ENCODE peak calls at places on chromosome 17, in six cellular contexts. Z, U, S, O, W and B are unnamed samples.

GRCh38 chr17:31061678-31062077 is 33.1 kb upstream of the NF1 start:
- DNase-seq in Z (no peak), U (no peak), S (no peak), O (no peak), W (peak), B (no peak)

GRCh38 chr17:74369221-74369620 is 1.9 kb downstream of the GPR142 start:
- DNase-seq in Z (no peak), U (no peak), S (no peak), O (no peak), W (peak), B (no peak)

GRCh38 chr17:29784661-29785060 is 145.4 kb downstream of the SSH2 start:
- DNase-seq in Z (no peak), U (no peak), S (no peak), O (peak), W (no peak), B (no peak)

GRCh38 chr17:7260601-7261376 is 1.5 kb downstream of the CLDN7 start:
- DNase-seq in Z (peak), U (no peak), S (no peak), O (no peak), W (peak), B (no peak)

GRCh38 chr17:7440823-7441174 is 1.5 kb downstream of the FGF11 start:
- DNase-seq in Z (no peak), U (no peak), S (peak), O (peak), W (peak), B (no peak)

GRCh38 chr17:17959520-17960361 is 12.5 kb downstream of the TOM1L2 start:
- DNase-seq in Z (no peak), U (peak), S (no peak), O (peak), W (no peak), B (no peak)

GRCh38 chr17:29589524-29590260 is at the start of gene GIT1:
- DNase-seq in Z (peak), U (no peak), S (peak), O (peak), W (peak), B (no peak)

GRCh38 chr17:47715669-47716325 is 17.2 kb upstream of the TBX21 start:
- DNase-seq in Z (no peak), U (no peak), S (no peak), O (no peak), W (no peak), B (no peak)

GRCh38 chr17:38454528-38454927 is 26.3 kb downstream of the ARHGAP23 start:
- DNase-seq in Z (peak), U (no peak), S (peak), O (peak), W (no peak), B (no peak)

GRCh38 chr17:3527896-3528603 is 29.6 kb downstream of the TRPV3 start:
- DNase-seq in Z (no peak), U (no peak), S (no peak), O (peak), W (no peak), B (no peak)

GRCh38 chr17:53749178-53749577 is 73.5 kb upstream of the KIF2B start:
- DNase-seq in Z (no peak), U (peak), S (no peak), O (peak), W (peak), B (no peak)

GRCh38 chr17:31424944-31425582 is 33.6 kb downstream of the RAB11FIP4 start:
- DNase-seq in Z (no peak), U (no peak), S (no peak), O (no peak), W (peak), B (no peak)

GRCh38 chr17:50056217-50056960 is 479 bp downstream of the ITGA3 start:
- DNase-seq in Z (peak), U (no peak), S (peak), O (peak), W (peak), B (no peak)

GRCh38 chr17:38912221-38912813 is 13.1 kb upstream of the LASP1NB start:
- DNase-seq in Z (peak), U (no peak), S (peak), O (peak), W (no peak), B (no peak)

GRCh38 chr17:46935658-46936266 is 12.8 kb downstream of the GOSR2 start:
- DNase-seq in Z (no peak), U (no peak), S (no peak), O (peak), W (no peak), B (no peak)

GRCh38 chr17:9714801-9715200 is 69.5 kb downstream of the USP43 start:
- DNase-seq in Z (no peak), U (no peak), S (no peak), O (no peak), W (no peak), B (no peak)

GRCh38 chr17:61064087-61064951 is 335.3 kb upstream of the TBX2 start:
- DNase-seq in Z (no peak), U (no peak), S (no peak), O (no peak), W (no peak), B (no peak)

GRCh38 chr17:78935419-78936323 is 10.5 kb upstream of the TIMP2 start:
- DNase-seq in Z (peak), U (peak), S (peak), O (peak), W (no peak), B (no peak)

GRCh38 chr17:62321451-62321850 is 58.9 kb upstream of the EFCAB3 start:
- DNase-seq in Z (no peak), U (peak), S (no peak), O (peak), W (no peak), B (peak)

GRCh38 chr17:61878984-61879612 is 15.8 kb upstream of the BRIP1 start:
- DNase-seq in Z (no peak), U (no peak), S (no peak), O (peak), W (no peak), B (no peak)

GRCh38 chr17:22470411-22471175 is 778.3 kb downstream of the KCNJ18 start:
- DNase-seq in Z (no peak), U (no peak), S (no peak), O (no peak), W (no peak), B (no peak)

GRCh38 chr17:36657390-36657762 is 56.0 kb downstream of the MRM1 start:
- DNase-seq in Z (no peak), U (no peak), S (no peak), O (peak), W (no peak), B (no peak)

GRCh38 chr17:1390422-1391367 is 9.3 kb downstream of the YWHAE start:
- DNase-seq in Z (no peak), U (no peak), S (peak), O (peak), W (no peak), B (no peak)

GRCh38 chr17:13362341-13363122 is 239.2 kb downstream of the HS3ST3A1 start:
- DNase-seq in Z (no peak), U (peak), S (no peak), O (peak), W (peak), B (no peak)

GRCh38 chr17:4858068-4858879 is 25.1 kb downstream of the MINK1 start:
- DNase-seq in Z (no peak), U (no peak), S (peak), O (peak), W (peak), B (no peak)

GRCh38 chr17:29615048-29615385 is 7.7 kb downstream of the CORO6 start:
- DNase-seq in Z (no peak), U (no peak), S (no peak), O (no peak), W (peak), B (no peak)

GRCh38 chr17:75406222-75406615 is 741 bp upstream of the GRB2 start:
- DNase-seq in Z (no peak), U (no peak), S (no peak), O (peak), W (peak), B (no peak)
- H3K4me3 ChIP-seq in Z (peak), U (peak), S (peak), O (peak), W (peak), B (peak)

GRCh38 chr17:77462101-77462500 is 321.3 kb downstream of the SEC14L1 start:
- DNase-seq in Z (no peak), U (no peak), S (no peak), O (no peak), W (no peak), B (no peak)

GRCh38 chr17:77462553-77463497 is 322.1 kb downstream of the SEC14L1 start:
- DNase-seq in Z (no peak), U (no peak), S (no peak), O (no peak), W (no peak), B (no peak)

GRCh38 chr17:77459018-77459755 is 318.4 kb downstream of the SEC14L1 start:
- DNase-seq in Z (no peak), U (no peak), S (no peak), O (no peak), W (no peak), B (no peak)

GRCh38 chr17:77460514-77461046 is 319.8 kb downstream of the SEC14L1 start:
- DNase-seq in Z (no peak), U (no peak), S (no peak), O (no peak), W (no peak), B (no peak)

GRCh38 chr17:77461277-77462057 is 320.7 kb downstream of the SEC14L1 start:
- DNase-seq in Z (no peak), U (no peak), S (no peak), O (no peak), W (no peak), B (no peak)
- H3K4me3 ChIP-seq in Z (no peak), U (no peak), S (no peak), O (no peak), W (no peak), B (no peak)

DNA sequence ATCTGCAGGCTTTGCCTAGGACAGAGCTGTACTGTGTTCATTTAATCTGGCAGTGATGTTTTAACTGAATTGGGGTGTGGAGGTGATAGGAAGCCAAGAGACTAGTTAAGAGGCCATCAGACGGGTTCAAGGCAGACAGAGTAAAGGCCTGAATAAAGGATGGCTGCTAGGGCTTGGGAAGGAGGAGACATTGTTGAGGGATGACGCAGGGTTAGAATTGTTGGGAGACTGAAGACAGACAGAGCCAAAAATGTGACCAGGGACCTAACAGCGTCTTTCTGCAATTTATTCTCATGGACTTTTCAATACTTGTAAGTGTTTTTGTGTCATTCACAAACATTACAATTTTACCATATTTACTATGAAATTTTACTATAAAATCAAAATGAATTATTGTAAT is 48.6 kb upstream of the MYH10 start:
- DNase-seq in Z (no peak), U (no peak), S (no peak), O (no peak), W (no peak), B (no peak)
- H3K4me3 ChIP-seq in Z (no peak), U (no peak), S (no peak), O (no peak), W (no peak), B (no peak)

DNA sequence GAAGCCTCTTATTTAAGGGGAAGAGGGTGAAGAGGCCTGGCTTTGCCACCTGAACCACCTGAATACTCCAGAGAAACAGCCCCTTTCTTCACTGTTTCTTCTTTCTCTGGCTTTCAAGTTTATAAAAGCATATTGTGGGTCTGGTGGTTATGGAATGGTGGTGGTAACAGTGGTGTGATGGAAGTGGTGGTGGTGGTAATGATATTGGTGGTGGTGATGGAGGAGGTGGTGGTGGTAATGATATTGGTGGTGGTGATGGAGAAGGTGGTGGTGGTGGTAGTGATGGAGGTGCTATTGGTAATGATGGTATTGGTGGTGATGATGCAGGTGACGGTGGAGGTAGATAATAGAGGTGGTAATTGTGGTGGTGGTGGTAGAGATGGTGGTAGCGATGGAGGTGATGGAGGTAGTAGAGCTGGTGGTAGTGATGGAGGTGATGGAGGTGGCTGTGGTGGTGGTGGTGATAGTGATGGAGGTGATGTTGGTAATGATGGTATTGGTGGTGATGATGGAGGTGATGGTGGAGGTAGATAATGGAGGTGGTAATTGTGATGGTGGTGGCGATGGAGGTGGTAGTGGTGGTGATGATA is 14.1 kb upstream of the C1QL1 start:
- DNase-seq in Z (no peak), U (no peak), S (no peak), O (no peak), W (no peak), B (no peak)
- H3K4me3 ChIP-seq in Z (no peak), U (no peak), S (no peak), O (no peak), W (no peak), B (no peak)

DNA sequence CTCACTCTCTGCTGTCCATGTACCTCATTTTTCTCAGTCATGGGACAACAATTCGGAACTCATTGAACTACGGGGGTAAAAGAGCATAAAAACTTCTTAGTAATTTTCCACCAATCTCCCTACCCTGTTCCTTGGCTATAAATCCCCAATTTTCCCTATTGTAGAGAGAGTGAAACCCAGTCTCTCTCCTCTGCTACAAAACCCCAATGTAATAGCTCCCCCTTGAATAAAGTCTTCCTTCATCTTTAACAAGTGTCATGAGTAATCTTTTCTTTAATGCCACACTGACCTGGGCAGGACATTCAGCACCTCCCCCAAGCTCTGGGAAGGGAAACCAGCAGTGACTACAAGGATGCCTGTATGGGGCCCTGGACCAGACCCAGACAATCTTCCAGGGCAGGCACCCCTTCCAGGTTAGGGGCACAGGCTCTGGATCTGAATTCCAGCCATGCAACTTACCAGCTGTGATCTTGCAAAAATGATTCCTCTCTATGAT is 10.2 kb upstream of the EIF1 start:
- DNase-seq in Z (no peak), U (no peak), S (no peak), O (no peak), W (no peak), B (peak)
- H3K4me3 ChIP-seq in Z (peak), U (peak), S (no peak), O (no peak), W (no peak), B (peak)

GRCh38 chr17:80591788-80592187 is 47.1 kb downstream of the RPTOR start:
- DNase-seq in Z (no peak), U (no peak), S (no peak), O (no peak), W (no peak), B (no peak)

GRCh38 chr17:80588687-80589086 is 44.0 kb downstream of the RPTOR start:
- DNase-seq in Z (no peak), U (no peak), S (no peak), O (no peak), W (no peak), B (no peak)

GRCh38 chr17:80584171-80584905 is 39.7 kb downstream of the RPTOR start:
- DNase-seq in Z (no peak), U (no peak), S (no peak), O (peak), W (no peak), B (no peak)

GRCh38 chr17:80585880-80586279 is 41.2 kb downstream of the RPTOR start:
- DNase-seq in Z (no peak), U (no peak), S (no peak), O (no peak), W (no peak), B (no peak)

DNA sequence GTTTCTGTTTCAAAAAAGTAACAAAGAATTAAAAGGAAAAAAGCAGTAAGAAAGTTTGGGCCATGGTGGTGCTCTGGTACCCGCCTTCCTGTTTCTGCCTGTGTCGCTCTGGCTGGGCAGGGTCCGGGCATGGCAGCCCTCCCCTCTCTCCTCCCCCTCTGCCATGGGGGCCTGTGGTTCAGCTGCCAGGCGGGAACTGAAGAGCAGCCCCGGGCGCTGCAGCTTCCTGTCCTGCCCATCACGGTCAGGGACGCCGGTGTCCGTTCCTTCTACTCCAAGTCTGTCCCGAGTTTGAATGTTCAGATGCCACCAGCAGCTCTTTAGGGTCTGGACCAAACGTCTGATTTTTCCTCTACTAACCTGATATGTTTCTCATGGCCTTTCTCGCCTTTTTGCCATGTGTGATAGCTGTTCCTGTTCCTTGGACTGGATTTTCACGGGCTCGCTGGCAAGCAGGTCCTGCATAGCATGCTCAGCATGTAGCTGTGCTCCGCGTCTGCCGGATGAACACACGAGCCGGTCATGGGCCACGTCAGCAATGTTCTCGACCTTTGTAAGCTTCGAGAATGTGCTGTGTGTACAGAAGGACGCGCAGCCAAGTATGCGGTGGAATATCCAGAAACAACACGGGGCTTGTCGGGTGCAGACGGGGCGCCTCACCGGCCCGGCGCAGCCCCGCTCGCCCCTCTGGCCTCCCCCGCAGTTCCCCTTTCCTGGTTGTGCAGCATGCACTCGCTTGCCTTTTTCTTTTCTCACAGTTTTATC is 42.0 kb downstream of the RPTOR start:
- DNase-seq in Z (peak), U (no peak), S (no peak), O (no peak), W (no peak), B (no peak)
- H3K4me3 ChIP-seq in Z (no peak), U (no peak), S (no peak), O (no peak), W (no peak), B (peak)